ENCODE peak calls at places on chromosome 3, in eight cellular contexts. N is endothelial cell of umbilical vein, W is HCT116, D is mesendoderm, Q is fibroblast of lung, P is GM23248, C is hepatocyte, U is HepG2. J is an unnamed sample. For H3K79me2, the result is how much of the 10 kb centered on the place peaks cover.

GRCh38 chr3:16177962-16178627 is 3.6 kb downstream of the GALNT15 start:
- DNase-seq in U (peak), N (peak), C (peak), W (peak), P (peak), Q (peak), D (peak), J (peak)

GRCh38 chr3:99505646-99506269 is 132.6 kb upstream of the COL8A1 start:
- DNase-seq in P (peak), Q (peak), N (no peak), U (no peak), D (peak), W (no peak), C (no peak), J (peak)

GRCh38 chr3:58200121-58200709 is 10.6 kb downstream of the DNASE1L3 start:
- DNase-seq in N (no peak), Q (no peak), C (no peak), W (no peak), D (no peak), U (no peak), P (no peak), J (no peak)

GRCh38 chr3:66041116-66041515 is 2.4 kb upstream of the MAGI1 start:
- DNase-seq in N (no peak), P (peak), Q (peak), D (no peak), U (no peak), C (no peak), W (no peak), J (no peak)

GRCh38 chr3:161682715-161683114 is 186.1 kb downstream of the OTOL1 start:
- DNase-seq in P (no peak), D (no peak), U (no peak), W (no peak), N (no peak), C (no peak), Q (no peak), J (peak)

GRCh38 chr3:197117107-197117506 is 87.5 kb upstream of the MELTF start:
- DNase-seq in Q (peak), N (no peak), P (peak), U (no peak), W (no peak), D (peak), C (peak), J (peak)

GRCh38 chr3:38916706-38917105 is 100.7 kb upstream of the SCN10A start:
- DNase-seq in P (peak), C (no peak), U (no peak), D (no peak), N (no peak), Q (peak), W (no peak), J (peak)

GRCh38 chr3:16357191-16357590 is 92.2 kb downstream of the OXNAD1 start:
- DNase-seq in W (no peak), D (no peak), P (no peak), U (no peak), N (no peak), C (no peak), Q (peak), J (no peak)

GRCh38 chr3:169931747-169932520 is 20.6 kb downstream of the SAMD7 start:
- DNase-seq in P (no peak), W (no peak), U (no peak), C (no peak), Q (no peak), N (no peak), D (no peak), J (no peak)

GRCh38 chr3:63470745-63471144 is 181.7 kb upstream of the SNTN start:
- DNase-seq in C (no peak), U (no peak), N (no peak), W (no peak), Q (no peak), P (no peak), D (no peak), J (no peak)

GRCh38 chr3:12478326-12478725 is 6.0 kb upstream of the TSEN2 start:
- DNase-seq in N (no peak), W (no peak), C (no peak), P (no peak), U (no peak), D (no peak), Q (no peak), J (no peak)

GRCh38 chr3:180184806-180185205 is 148.1 kb upstream of the PEX5L start:
- DNase-seq in N (no peak), W (no peak), D (no peak), Q (no peak), U (no peak), P (peak), C (no peak), J (peak)

GRCh38 chr3:123024056-123024455 is 3.5 kb downstream of the SEMA5B start:
- DNase-seq in C (no peak), W (no peak), D (no peak), N (no peak), P (no peak), U (no peak), Q (no peak), J (no peak)

GRCh38 chr3:38725726-38726410 is 76.4 kb upstream of the SCN5A start:
- DNase-seq in C (no peak), N (peak), Q (peak), D (peak), W (no peak), P (peak), U (no peak), J (no peak)

GRCh38 chr3:43879166-43879565 is 188.4 kb downstream of the ABHD5 start:
- DNase-seq in P (peak), Q (no peak), U (no peak), N (no peak), C (peak), W (peak), D (peak), J (peak)

GRCh38 chr3:178405456-178405970 is 130.7 kb upstream of the KCNMB2 start:
- DNase-seq in C (no peak), Q (peak), D (no peak), W (no peak), U (no peak), N (no peak), P (peak), J (no peak)

GRCh38 chr3:51943451-51944391 is 1.6 kb downstream of the PARP3 start:
- DNase-seq in U (no peak), P (no peak), W (no peak), C (no peak), N (no peak), Q (no peak), D (no peak), J (no peak)

GRCh38 chr3:151911462-151911861 is 38.0 kb downstream of the SUCNR1 start:
- DNase-seq in D (no peak), C (no peak), U (no peak), W (no peak), Q (no peak), N (no peak), P (no peak), J (no peak)

GRCh38 chr3:19946291-19946831 is 536 bp upstream of the RAB5A start:
- DNase-seq in U (no peak), P (peak), D (no peak), C (no peak), Q (no peak), W (no peak), N (no peak), J (no peak)

GRCh38 chr3:147384210-147385058 is 21.9 kb downstream of the ZIC4 start:
- DNase-seq in U (no peak), D (peak), N (no peak), C (no peak), P (no peak), Q (no peak), W (no peak), J (no peak)

GRCh38 chr3:33881181-33882064 is 83.0 kb downstream of the PDCD6IP start:
- DNase-seq in D (no peak), C (no peak), N (no peak), U (no peak), P (no peak), W (no peak), Q (no peak), J (no peak)

GRCh38 chr3:23601020-23601822 is 204.5 kb upstream of the UBE2E1 start:
- DNase-seq in U (no peak), C (no peak), W (no peak), P (peak), D (no peak), Q (peak), N (no peak), J (no peak)

GRCh38 chr3:53312832-53313231 is 34.5 kb downstream of the DCP1A start:
- DNase-seq in Q (no peak), C (no peak), W (no peak), P (no peak), D (no peak), U (peak), N (no peak), J (no peak)

GRCh38 chr3:186694288-186695032 is 22.7 kb upstream of the KNG1 start:
- DNase-seq in Q (no peak), P (no peak), U (no peak), D (no peak), C (no peak), W (no peak), N (no peak), J (peak)

GRCh38 chr3:22861426-22861825 is 341.7 kb upstream of the UBE2E2 start:
- DNase-seq in D (no peak), N (no peak), W (no peak), Q (no peak), U (no peak), P (no peak), C (no peak), J (peak)

GRCh38 chr3:67239362-67239761 is 241.3 kb downstream of the KBTBD8 start:
- DNase-seq in W (no peak), Q (no peak), P (no peak), U (no peak), N (no peak), C (no peak), D (no peak), J (no peak)

GRCh38 chr3:73094951-73095350 is 33.5 kb downstream of the EBLN2 start:
- DNase-seq in N (no peak), P (no peak), W (no peak), C (peak), Q (no peak), U (no peak), D (peak), J (no peak)

GRCh38 chr3:157438371-157438735 is 1.7 kb downstream of the PTX3 start:
- DNase-seq in U (no peak), P (peak), D (no peak), C (no peak), N (peak), Q (peak), W (no peak), J (no peak)

GRCh38 chr3:115651089-115651488 is 27.8 kb downstream of the GAP43 start:
- DNase-seq in U (no peak), P (no peak), D (no peak), C (no peak), N (no peak), W (no peak), Q (no peak), J (no peak)
- H3K79me2 ChIP-seq in U (under half), P (under half), D (under half), C (under half), N (under half), W (under half), Q (under half), J (under half)

GRCh38 chr3:40877651-40878463 is 321.4 kb upstream of the CTNNB1 start:
- DNase-seq in U (peak), P (peak), D (no peak), C (peak), W (no peak), Q (peak), N (peak), J (peak)

GRCh38 chr3:40875581-40875980 is 323.7 kb upstream of the CTNNB1 start:
- DNase-seq in Q (no peak), N (no peak), D (no peak), C (no peak), U (no peak), W (no peak), P (no peak), J (no peak)

GRCh38 chr3:40876019-40876418 is 323.3 kb upstream of the CTNNB1 start:
- DNase-seq in U (no peak), N (no peak), D (no peak), Q (no peak), P (no peak), W (no peak), C (no peak), J (no peak)

GRCh38 chr3:40876496-40876895 is 322.8 kb upstream of the CTNNB1 start:
- DNase-seq in U (peak), D (no peak), P (no peak), C (no peak), W (no peak), Q (peak), N (no peak), J (no peak)

DNA sequence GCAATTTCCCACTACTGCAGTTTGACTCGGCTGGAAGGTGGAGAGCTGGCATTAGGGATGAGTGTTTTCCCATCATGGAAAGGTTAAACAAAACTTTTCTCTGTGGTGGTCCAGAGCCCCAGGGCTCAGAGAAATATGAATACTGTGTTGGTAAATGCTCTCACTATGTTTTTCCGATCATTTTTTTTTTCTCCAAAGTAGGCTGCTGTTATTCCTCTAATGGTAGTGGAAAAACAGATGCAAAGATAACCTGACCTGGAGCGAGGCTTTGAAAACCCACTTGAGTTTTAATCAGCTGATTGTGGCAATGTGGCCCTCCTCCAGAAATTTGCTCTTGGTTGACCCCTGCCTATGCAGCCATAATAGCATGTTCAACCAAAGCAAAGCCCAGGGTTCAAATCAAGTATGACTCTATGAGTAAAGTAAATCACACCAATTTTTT is 320.8 kb upstream of the CTNNB1 start:
- DNase-seq in N (peak), P (no peak), D (no peak), C (no peak), Q (no peak), W (no peak), U (no peak), J (no peak)
- H3K4me3 ChIP-seq in N (no peak), P (no peak), D (no peak), C (no peak), Q (no peak), W (no peak), U (no peak), J (no peak)

GRCh38 chr3:129623447-129624118 is 17.1 kb upstream of the PLXND1 start:
- DNase-seq in C (peak), P (no peak), W (no peak), N (peak), D (no peak), U (no peak), Q (no peak), J (no peak)
- H3K79me2 ChIP-seq in C (under half), P (under half), W (under half), N (under half), D (under half), U (under half), Q (under half), J (under half)

DNA sequence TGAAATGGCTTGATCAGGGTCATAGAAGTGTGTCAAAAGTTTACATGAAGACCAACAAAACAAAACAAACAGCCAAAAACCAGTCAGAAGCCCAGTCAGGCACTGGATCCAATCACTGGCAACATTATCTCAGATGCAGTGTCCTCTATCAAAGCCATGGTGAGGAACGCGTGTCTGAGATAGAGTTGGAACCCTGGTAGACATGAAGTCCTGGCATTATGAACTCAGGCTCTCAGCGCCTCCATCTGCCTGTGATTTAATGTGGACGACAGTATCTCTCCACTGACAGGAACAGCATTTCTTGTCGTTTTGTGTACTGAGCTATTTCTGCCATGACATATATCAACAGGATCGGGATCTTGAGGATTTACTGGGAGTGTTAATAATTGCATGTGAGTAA is 1120.1 kb downstream of the IGSF11 start:
- DNase-seq in W (no peak), C (no peak), Q (no peak), N (no peak), U (no peak), P (no peak), D (no peak), J (no peak)
- H3K4me3 ChIP-seq in W (no peak), C (no peak), Q (no peak), N (no peak), U (no peak), P (no peak), D (no peak), J (no peak)

GRCh38 chr3:69649713-69650419 is 89.4 kb upstream of the MITF start:
- DNase-seq in U (no peak), Q (peak), C (no peak), D (no peak), N (peak), P (peak), W (no peak), J (peak)

GRCh38 chr3:69647710-69648109 is 91.6 kb upstream of the MITF start:
- DNase-seq in P (no peak), U (no peak), N (no peak), D (no peak), C (no peak), W (no peak), Q (peak), J (peak)

GRCh38 chr3:69646287-69647067 is 92.8 kb upstream of the MITF start:
- DNase-seq in C (no peak), Q (no peak), U (no peak), W (no peak), D (no peak), P (no peak), N (no peak), J (no peak)

GRCh38 chr3:69649120-69649519 is 90.1 kb upstream of the MITF start:
- DNase-seq in N (peak), D (peak), Q (peak), U (peak), P (peak), W (no peak), C (no peak), J (peak)

GRCh38 chr3:69647081-69647480 is 92.2 kb upstream of the MITF start:
- DNase-seq in P (no peak), U (no peak), W (no peak), Q (no peak), C (no peak), D (no peak), N (no peak), J (no peak)
- H3K79me2 ChIP-seq in P (under half), U (under half), W (under half), Q (under half), C (under half), D (under half), N (under half), J (under half)

GRCh38 chr3:130918328-130918727 is 24.4 kb downstream of the ATP2C1 start:
- DNase-seq in C (no peak), U (no peak), Q (peak), N (no peak), W (no peak), P (no peak), D (no peak), J (no peak)

GRCh38 chr3:130916507-130917167 is 22.8 kb downstream of the ATP2C1 start:
- DNase-seq in N (no peak), D (no peak), C (no peak), P (no peak), Q (no peak), U (no peak), W (no peak), J (no peak)

DNA sequence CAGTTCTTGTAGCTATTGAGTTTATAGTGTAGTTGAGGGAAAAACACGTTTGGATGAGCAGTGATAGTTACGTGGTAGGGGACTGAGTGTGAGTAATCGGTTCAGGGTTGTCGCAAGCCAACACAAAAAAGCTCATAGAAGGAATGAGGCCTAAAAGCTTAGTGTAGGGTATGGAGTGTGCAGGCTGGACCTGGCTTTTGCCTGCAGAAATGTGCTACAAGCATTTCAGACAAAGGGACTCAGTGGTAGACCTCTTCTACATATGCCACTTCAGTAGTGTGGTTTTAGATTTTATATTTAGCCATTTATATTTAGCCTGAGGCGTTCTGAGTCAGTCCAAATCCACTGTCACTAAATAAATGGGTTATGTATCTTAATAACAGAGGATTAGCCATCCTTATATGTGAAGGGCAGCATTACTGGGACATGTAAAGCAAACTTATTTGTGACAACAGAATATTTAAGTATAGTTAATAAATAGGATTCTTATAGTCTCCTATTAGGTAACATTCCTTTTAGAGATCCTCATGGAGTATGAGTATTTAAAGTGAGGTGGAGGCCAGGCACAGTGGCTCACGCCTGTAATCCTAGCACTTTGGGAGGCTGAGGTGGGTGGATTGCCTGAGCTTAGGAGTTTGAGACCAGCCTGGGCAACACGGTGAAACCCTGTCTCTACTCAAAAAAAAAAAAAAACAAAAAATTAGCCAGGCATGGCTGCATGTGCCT is 21.8 kb downstream of the ATP2C1 start:
- DNase-seq in W (no peak), U (no peak), Q (no peak), P (no peak), N (no peak), C (no peak), D (no peak), J (peak)
- H3K4me3 ChIP-seq in W (no peak), U (no peak), Q (no peak), P (no peak), N (no peak), C (no peak), D (no peak), J (no peak)

DNA sequence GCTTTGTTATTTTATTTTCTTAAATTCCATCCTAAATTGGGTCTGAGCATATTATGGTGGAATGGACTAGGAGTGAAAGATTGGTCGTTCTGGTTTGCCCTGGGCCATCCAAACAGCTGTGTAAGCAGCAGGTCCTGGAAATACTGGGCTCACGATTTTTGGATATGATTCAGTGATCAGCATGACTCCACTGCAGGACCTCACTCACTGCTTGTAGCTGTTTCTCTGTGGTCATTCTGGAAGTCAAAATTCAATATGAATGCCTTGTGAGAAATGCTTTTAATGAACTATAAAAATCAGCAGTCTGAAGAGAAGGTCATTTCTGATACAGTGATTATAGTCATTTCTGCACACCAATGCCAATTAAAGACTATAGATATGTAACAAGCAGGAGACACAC is 185.0 kb downstream of the RBMS3 start:
- DNase-seq in W (no peak), N (no peak), U (no peak), P (peak), Q (peak), C (no peak), D (no peak), J (peak)
- H3K79me2 ChIP-seq in W (under half), N (under half), U (under half), P (half or more), Q (under half), C (under half), D (under half), J (under half)

GRCh38 chr3:188747487-188747886 is 424.3 kb upstream of the TPRG1 start:
- DNase-seq in W (no peak), N (no peak), D (no peak), Q (no peak), P (peak), U (no peak), C (no peak), J (no peak)
- H3K4me3 ChIP-seq in W (no peak), N (no peak), D (no peak), Q (no peak), P (no peak), U (no peak), C (no peak), J (no peak)